ENCODE peak calls at places on chromosome 1, in four cellular contexts. O is uterus; W is naive thymus-derived CD4-positive, alpha-beta T cell; A is tibial artery. R is an unnamed sample.

GRCh38 chr1:26554781-26555180 is 25.2 kb downstream of the RPS6KA1 start:
- DNase-seq in O (no peak), W (no peak), A (no peak), R (no peak)

GRCh38 chr1:180811886-180812285 is 100.8 kb upstream of the KIAA1614 start:
- DNase-seq in O (no peak), W (no peak), A (no peak), R (no peak)

GRCh38 chr1:46369542-46370213 is 24.4 kb upstream of the FAAH start:
- DNase-seq in O (no peak), W (no peak), A (no peak), R (no peak)

GRCh38 chr1:20725189-20726106 is 7.1 kb downstream of the SH2D5 start:
- DNase-seq in O (no peak), W (no peak), A (no peak), R (no peak)

GRCh38 chr1:216905781-216906180 is 182.6 kb upstream of the ESRRG start:
- DNase-seq in O (no peak), W (no peak), A (no peak), R (no peak)

GRCh38 chr1:174743654-174744561 is 255.8 kb upstream of the CACYBP start:
- DNase-seq in O (no peak), W (peak; percentile 33), A (no peak), R (no peak)

GRCh38 chr1:86502721-86503430 is 34.1 kb downstream of the CLCA1 start:
- DNase-seq in O (peak; percentile 63), W (no peak), A (no peak), R (no peak)

GRCh38 chr1:15882665-15883064 is 35.2 kb downstream of the SPEN start:
- DNase-seq in O (no peak), W (no peak), A (no peak), R (no peak)

GRCh38 chr1:212860713-212861581 is 2.9 kb downstream of the FLVCR1 start:
- DNase-seq in O (no peak), W (no peak), A (no peak), R (no peak)

GRCh38 chr1:238252033-238252802 is 361.5 kb upstream of the ZP4 start:
- DNase-seq in O (no peak), W (no peak), A (no peak), R (peak; percentile 76)

GRCh38 chr1:108610073-108610472 is 50.2 kb downstream of the EEIG2 start:
- DNase-seq in O (no peak), W (no peak), A (no peak), R (no peak)

GRCh38 chr1:26044971-26045711 is 777 bp downstream of the SLC30A2 start:
- DNase-seq in O (no peak), W (no peak), A (no peak), R (no peak)

GRCh38 chr1:93021539-93022134 is 57.4 kb upstream of the MTF2 start:
- DNase-seq in O (no peak), W (peak; percentile 55), A (no peak), R (no peak)

GRCh38 chr1:23099171-23099536 is 69.5 kb downstream of the LUZP1 start:
- DNase-seq in O (no peak), W (no peak), A (no peak), R (no peak)

GRCh38 chr1:112308716-112309115 is 87.3 kb upstream of the CTTNBP2NL start:
- DNase-seq in O (no peak), W (no peak), A (no peak), R (no peak)

GRCh38 chr1:228647523-228648444 is 87.5 kb upstream of the RHOU start:
- DNase-seq in O (peak; percentile 25), W (peak; percentile 12), A (peak; percentile 37), R (peak; percentile 20)

GRCh38 chr1:6113116-6113515 is 67.0 kb downstream of the CHD5 start:
- DNase-seq in O (no peak), W (no peak), A (no peak), R (no peak)

GRCh38 chr1:23537296-23537993 is 6.4 kb upstream of the E2F2 start:
- DNase-seq in O (no peak), W (no peak), A (no peak), R (no peak)

GRCh38 chr1:151816964-151817730 is 11.9 kb upstream of the LINGO4 start:
- DNase-seq in O (no peak), W (no peak), A (no peak), R (no peak)
- H3K27me3 ChIP-seq in O (no peaks in the 10 kb centered on the region), W (no peaks in the 10 kb centered on the region), A (no peaks in the 10 kb centered on the region), R (no peaks in the 10 kb centered on the region)

DNA sequence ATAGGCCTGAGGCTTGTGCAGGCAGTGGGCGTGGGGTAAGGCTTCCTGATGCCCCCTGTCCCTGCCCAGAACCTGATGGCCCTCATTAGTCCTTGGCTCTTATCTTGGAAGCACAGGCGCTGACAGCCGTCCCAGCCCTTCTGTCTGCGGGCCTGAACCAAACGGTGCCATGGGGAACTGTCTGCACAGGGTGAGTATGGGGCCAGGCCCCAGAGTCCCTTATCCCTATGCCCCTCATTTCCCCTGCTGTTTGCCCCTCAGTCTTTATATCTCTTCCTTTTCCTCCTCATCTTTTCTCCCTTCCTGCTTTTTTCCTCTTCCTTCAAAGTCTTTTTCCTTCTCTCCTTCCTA is at the start of gene ACKR1:
- DNase-seq in O (no peak), W (no peak), A (no peak), R (no peak)
- H3K4me3 ChIP-seq in O (peak within 1 kb of the TSS; percentile 12), W (no peak within 1 kb of the TSS), A (peak within 1 kb of the TSS; percentile 16), R (no peak within 1 kb of the TSS)

DNA sequence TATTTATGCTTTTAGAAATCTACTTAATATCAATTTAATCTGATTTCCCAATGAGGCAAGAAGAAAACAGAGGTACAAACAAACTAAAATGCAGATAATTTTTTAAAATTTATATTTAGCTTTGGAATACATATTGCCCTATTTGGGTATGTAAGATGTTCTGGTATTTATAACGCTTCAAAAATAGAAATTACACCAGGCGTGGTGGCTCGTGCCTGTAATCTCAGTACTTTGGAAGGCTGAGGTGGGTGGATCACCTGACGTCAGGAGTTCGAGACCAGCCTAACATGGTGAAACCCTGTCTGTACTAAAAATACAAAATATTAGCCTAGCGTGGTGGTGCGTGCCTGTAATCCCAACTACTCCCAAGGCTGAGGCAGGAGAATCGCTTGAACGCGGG is 13.3 kb downstream of the ITGB3BP start:
- DNase-seq in O (no peak), W (no peak), A (no peak), R (no peak)
- H3K27ac ChIP-seq in O (no peak overlapping the region), W (no peak overlapping the region), A (no peak overlapping the region), R (no peak overlapping the region)

DNA sequence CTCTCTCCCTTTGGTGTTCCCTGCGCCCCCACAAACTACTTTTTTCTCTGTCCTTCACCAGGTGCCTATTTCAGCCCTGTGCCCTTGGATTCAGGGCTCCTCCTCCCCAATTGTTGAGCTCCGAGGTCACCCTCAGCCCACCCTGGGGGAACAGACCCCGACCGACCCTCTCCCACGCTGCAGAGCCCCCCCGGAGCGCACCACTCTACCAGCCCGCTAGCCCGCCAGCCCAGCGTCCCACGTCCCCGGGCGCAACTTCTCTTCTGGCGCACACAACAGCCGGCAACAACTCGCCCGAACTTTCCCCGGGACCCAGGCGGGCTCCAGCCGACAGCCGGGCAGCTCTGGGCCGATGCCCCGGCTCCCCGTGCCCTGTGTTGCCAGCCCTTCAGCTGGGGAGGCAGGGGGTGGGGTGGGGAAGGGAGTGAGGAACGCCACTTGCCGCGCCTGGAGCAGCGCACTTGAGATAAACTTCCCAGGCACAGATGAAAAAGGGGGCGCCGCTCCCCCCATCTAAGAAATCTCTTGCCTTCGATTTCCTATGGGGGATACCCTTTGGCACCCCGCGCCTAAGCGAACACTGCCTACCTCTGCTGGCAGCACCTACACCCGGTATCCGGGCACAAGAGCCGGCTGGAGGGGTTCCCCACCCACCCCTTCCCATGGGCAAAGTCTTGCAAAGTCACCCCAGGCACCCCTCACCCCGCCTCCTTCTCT is 983 bp downstream of the CASZ1 start:
- DNase-seq in O (no peak), W (no peak), A (no peak), R (no peak)
- H3K27me3 ChIP-seq in O (no peaks in the 10 kb centered on the region), W (no peaks in the 10 kb centered on the region), A (no peaks in the 10 kb centered on the region), R (peaks cover 14% of the 10 kb centered on the region)

R was measured in iPS DF 6.9.